ENCODE peak calls at places on chromosomes 1 and 21, in seven cellular contexts. L, T, C, B, W, S and I are unnamed samples.

GRCh38 chr1:41296476-41296875 is 54.4 kb upstream of the SCMH1 start:
- DNase-seq in L (no peak), T (no peak), C (no peak), B (no peak), W (no peak), S (no peak), I (no peak)

GRCh38 chr1:169031566-169032224 is 74.8 kb upstream of the ATP1B1 start:
- DNase-seq in L (no peak), T (peak; percentile 13), C (no peak), B (no peak), W (no peak), S (no peak), I (no peak)

GRCh38 chr1:238980053-238980452 is 406.3 kb upstream of the CHRM3 start:
- DNase-seq in L (no peak), T (no peak), C (no peak), B (no peak), W (no peak), S (no peak), I (no peak)

GRCh38 chr1:90045853-90046563 is 51.1 kb downstream of the ZNF326 start:
- DNase-seq in L (peak; percentile 21), T (no peak), C (no peak), B (no peak), W (no peak), S (peak; percentile 35), I (no peak)

GRCh38 chr1:235015291-235015990 is 113.2 kb downstream of the TOMM20 start:
- DNase-seq in L (no peak), T (no peak), C (no peak), B (no peak), W (no peak), S (peak; percentile 5), I (no peak)

GRCh38 chr1:77406661-77407060 is 124.8 kb downstream of the AK5 start:
- DNase-seq in L (peak; percentile 11), T (no peak), C (no peak), B (no peak), W (no peak), S (no peak), I (peak; percentile 48)

GRCh38 chr21:38286739-38287426 is 30.1 kb downstream of the KCNJ15 start:
- DNase-seq in L (no peak), T (no peak), C (no peak), B (no peak), W (no peak), S (no peak), I (no peak)

GRCh38 chr1:202311880-202312635 is 29.7 kb downstream of the UBE2T start:
- DNase-seq in L (no peak), T (no peak), C (no peak), B (no peak), W (no peak), S (no peak), I (no peak)

GRCh38 chr1:206579747-206580437 is 32.4 kb downstream of the EIF2D start:
- DNase-seq in L (peak; percentile 22), T (peak; percentile 47), C (peak; percentile 66), B (peak; percentile 95), W (no peak), S (no peak), I (no peak)

GRCh38 chr1:163535807-163536206 is 214.1 kb downstream of the NUF2 start:
- DNase-seq in L (peak; percentile 5), T (no peak), C (no peak), B (no peak), W (no peak), S (no peak), I (peak; percentile 54)

GRCh38 chr1:236904874-236905741 is 99.1 kb downstream of the MT1HL1 start:
- DNase-seq in L (peak; percentile 94), T (no peak), C (no peak), B (no peak), W (peak; percentile 50), S (no peak), I (peak; percentile 20)

GRCh38 chr1:13725714-13726175 is 25.8 kb downstream of the PRDM2 start:
- DNase-seq in L (peak; percentile 25), T (peak; percentile 43), C (no peak), B (no peak), W (no peak), S (peak; percentile 54), I (no peak)

GRCh38 chr1:66778969-66779368 is 22.1 kb downstream of the INSL5 start:
- DNase-seq in L (no peak), T (no peak), C (no peak), B (no peak), W (no peak), S (no peak), I (no peak)

GRCh38 chr21:43196789-43197188 is 28.0 kb downstream of the CRYAA start:
- DNase-seq in L (no peak), T (peak; percentile 58), C (no peak), B (no peak), W (no peak), S (peak; percentile 21), I (no peak)

GRCh38 chr1:12562955-12563576 is 54.9 kb downstream of the DHRS3 start:
- DNase-seq in L (no peak), T (no peak), C (no peak), B (no peak), W (no peak), S (no peak), I (no peak)

GRCh38 chr1:197984273-197984672 is 67.1 kb downstream of the LHX9 start:
- DNase-seq in L (peak; percentile 38), T (no peak), C (no peak), B (no peak), W (no peak), S (no peak), I (no peak)

GRCh38 chr1:172452536-172453159 is 8.8 kb upstream of the PIGC start:
- DNase-seq in L (no peak), T (peak; percentile 22), C (no peak), B (no peak), W (no peak), S (no peak), I (no peak)

GRCh38 chr1:45378184-45378583 is 37.9 kb upstream of the MUTYH start:
- DNase-seq in L (no peak), T (no peak), C (no peak), B (no peak), W (no peak), S (no peak), I (no peak)

GRCh38 chr1:29569971-29570634 is 333.8 kb downstream of the PTPRU start:
- DNase-seq in L (peak; percentile 98), T (no peak), C (peak; percentile 12), B (no peak), W (peak; percentile 94), S (no peak), I (peak; percentile 74)

DNA sequence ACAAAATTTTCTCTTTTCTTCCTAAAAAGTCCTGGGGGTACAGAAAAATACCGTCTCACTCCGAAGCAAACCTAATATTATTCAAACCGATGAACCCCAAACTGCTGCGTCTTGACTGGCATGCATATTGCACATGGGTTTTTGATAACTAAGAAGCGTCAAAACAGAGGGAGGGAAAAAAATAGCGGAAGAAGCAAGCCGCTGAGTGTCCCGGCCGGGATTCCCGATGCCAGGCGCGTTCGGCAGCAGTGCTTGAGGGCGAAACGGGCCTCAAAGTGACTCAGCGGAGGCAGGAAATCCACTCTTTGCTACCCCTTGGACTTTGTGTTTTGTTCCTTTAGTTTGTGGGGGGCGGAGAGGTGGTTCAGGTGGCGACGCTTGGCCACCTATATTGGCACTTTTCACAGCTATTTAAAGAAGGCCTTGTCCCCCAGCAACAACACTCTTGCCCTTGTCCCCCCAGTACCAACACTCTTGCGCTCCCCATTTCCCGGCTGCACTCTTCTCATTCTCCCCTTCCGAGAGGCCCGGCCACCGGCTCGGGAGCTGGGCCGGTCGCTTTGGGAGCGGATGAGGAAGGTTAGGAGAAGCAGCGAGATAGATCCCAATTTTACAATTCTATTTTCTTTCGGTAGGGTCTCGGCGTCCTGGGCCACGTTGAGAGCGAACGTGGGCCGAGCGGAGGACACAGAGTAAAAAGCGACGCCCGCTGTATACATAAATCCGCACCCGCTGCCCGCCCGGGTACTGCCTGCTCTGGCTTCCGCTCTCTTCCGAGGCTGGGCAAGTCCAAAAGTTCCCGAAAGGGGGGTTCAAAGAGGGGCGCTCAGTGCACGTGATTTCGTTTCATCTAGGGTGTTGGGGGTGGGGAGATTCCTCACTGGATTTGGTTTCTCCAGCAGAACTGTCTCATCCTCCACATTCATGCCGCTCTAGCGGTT is 2.5 kb downstream of the LMX1A start:
- DNase-seq in L (no peak), T (no peak), C (no peak), B (no peak), W (no peak), S (no peak), I (no peak)
- H3K4me3 ChIP-seq in L (no peak overlapping the region), T (no peak overlapping the region), C (no peak overlapping the region), B (no peak overlapping the region), W (no peak overlapping the region), S (no peak overlapping the region), I (no peak overlapping the region)

DNA sequence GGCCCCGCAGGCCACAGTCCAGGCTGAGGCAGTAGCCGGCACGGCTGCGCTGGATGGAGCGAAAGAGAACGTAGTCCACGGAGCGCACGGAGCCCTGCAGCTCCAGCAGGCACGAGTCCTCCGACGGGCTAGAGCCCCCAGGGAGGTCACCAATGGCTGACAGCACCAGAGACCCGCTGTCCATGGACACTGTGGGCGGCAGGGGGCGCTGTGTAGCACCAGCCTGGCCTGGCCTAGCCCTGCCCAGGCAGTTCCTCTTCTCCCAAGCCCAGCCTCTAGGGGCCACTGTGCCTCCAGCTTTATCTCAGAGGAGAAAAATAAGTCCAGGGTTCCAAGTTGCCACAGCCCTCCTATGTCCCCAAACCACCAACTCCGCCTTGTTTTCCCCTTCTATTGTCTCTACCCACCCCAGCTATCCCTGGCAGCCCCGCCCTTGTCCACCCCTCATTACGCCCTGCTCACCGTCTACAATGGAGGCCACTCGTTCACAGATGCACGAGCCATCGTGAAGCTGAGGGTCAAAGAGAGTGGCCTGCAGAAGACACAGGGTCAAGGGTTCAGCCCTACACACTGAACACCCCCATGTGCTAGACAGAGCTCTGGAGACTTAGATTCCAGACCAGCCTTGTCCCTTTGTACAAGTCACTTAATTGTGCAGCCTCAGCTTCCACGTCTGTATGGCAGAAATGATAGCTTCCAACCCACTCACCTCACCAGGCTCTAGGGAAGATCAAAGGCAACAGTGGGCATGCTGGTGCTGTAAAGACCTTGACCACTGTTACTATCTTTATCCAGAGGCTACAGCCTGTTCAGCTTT is 4.4 kb downstream of the ENTREP3 start:
- DNase-seq in L (peak; percentile 85), T (peak; percentile 95), C (peak; percentile 93), B (peak; percentile 95), W (peak; percentile 81), S (peak; percentile 100), I (no peak)
- H3K4me3 ChIP-seq in L (no peak overlapping the region), T (no peak overlapping the region), C (peak overlapping the region; percentile 41), B (no peak overlapping the region), W (peak overlapping the region; percentile 10), S (no peak overlapping the region), I (no peak overlapping the region)

GRCh38 chr1:192810253-192810880 is 1.5 kb downstream of the RGS2 start:
- DNase-seq in L (peak; percentile 82), T (no peak), C (no peak), B (peak; percentile 60), W (peak; percentile 54), S (peak; percentile 10), I (no peak)
- H3K4me3 ChIP-seq in L (peak overlapping the region; percentile 73), T (peak overlapping the region; percentile 83), C (peak overlapping the region; percentile 81), B (peak overlapping the region; percentile 87), W (peak overlapping the region; percentile 93), S (peak overlapping the region; percentile 84), I (peak overlapping the region; percentile 71)

DNA sequence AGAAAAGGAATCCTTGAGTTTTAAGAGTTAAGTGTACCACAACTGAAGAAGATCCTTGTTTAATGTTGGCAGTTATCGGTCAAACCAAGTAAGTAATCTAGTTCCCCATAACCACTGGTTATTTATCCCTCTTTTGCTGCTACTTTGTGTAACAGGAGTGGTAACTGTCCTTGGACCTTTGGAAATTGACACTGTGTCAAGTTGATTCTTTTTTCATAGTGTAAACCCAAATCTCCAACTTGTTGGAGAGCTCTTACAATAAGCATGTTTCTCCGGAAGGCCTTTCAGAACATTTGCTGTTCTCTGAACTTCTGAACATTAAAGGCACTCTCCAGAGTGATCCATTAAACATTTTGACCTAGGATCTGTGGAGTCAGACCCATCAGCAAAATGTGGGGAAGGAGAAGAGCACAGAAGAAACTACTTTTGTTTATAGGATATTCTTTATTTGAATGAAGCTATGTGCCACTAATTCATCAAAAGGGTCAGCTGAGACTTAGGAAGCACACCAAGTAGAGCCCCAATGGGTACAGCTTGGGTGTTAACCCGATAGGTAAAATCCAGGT is 3.9 kb downstream of the AHCYL1 start:
- DNase-seq in L (no peak), T (no peak), C (no peak), B (no peak), W (no peak), S (no peak), I (no peak)
- H3K4me3 ChIP-seq in L (no peak overlapping the region), T (no peak overlapping the region), C (peak overlapping the region; percentile 97), B (no peak overlapping the region), W (no peak overlapping the region), S (no peak overlapping the region), I (no peak overlapping the region)